ENCODE peak calls at places on chromosomes 3 and 15, in nine cellular contexts. T is GM23248; P is hepatocyte; Z is GM12878; W is psoas muscle; R is heart right ventricle; B is fibroblast of lung; V is left lung; A is CD4-positive, CD25-positive, alpha-beta regulatory T cell. S is an unnamed sample. For H3K36me3, the result is how much of the 10 kb centered on the place peaks cover.

GRCh38 chr3:134375542-134376384 is 1.5 kb upstream of the AMOTL2 start:
- DNase-seq in Z (no peak), T (no peak), P (peak), V (no peak), R (no peak), B (no peak), A (no peak), W (no peak), S (no peak)

GRCh38 chr3:101779808-101780366 is 876 bp downstream of the NXPE3 start:
- DNase-seq in B (peak), Z (no peak), P (no peak), T (peak), R (no peak), V (no peak), W (no peak), A (no peak), S (no peak)

GRCh38 chr15:32933241-32933640 is 215.4 kb downstream of the GREM1 start:
- DNase-seq in P (no peak), R (no peak), Z (no peak), T (no peak), W (no peak), V (no peak), B (peak), A (no peak), S (no peak)

GRCh38 chr3:160704006-160704405 is 27.0 kb downstream of the ARL14 start:
- DNase-seq in B (no peak), Z (no peak), T (peak), A (no peak), V (no peak), R (no peak), W (no peak), P (no peak), S (no peak)

GRCh38 chr3:188361888-188362287 is 207.9 kb downstream of the LPP start:
- DNase-seq in P (no peak), A (peak), R (no peak), V (no peak), Z (no peak), W (no peak), B (no peak), T (no peak), S (no peak)

GRCh38 chr15:94235681-94236080 is 4.3 kb downstream of the MCTP2 start:
- DNase-seq in P (no peak), B (no peak), W (no peak), Z (no peak), T (no peak), R (no peak), A (no peak), V (no peak), S (no peak)

GRCh38 chr3:105960381-105960780 is 91.6 kb upstream of the CBLB start:
- DNase-seq in V (no peak), A (no peak), P (no peak), R (no peak), T (no peak), B (no peak), W (no peak), Z (no peak), S (no peak)

GRCh38 chr3:171156455-171157005 is 130.0 kb upstream of the SLC2A2 start:
- DNase-seq in Z (no peak), B (no peak), A (no peak), R (no peak), P (no peak), V (no peak), W (no peak), T (no peak), S (peak)

GRCh38 chr3:131454501-131454900 is 48.3 kb downstream of the MRPL3 start:
- DNase-seq in T (peak), V (no peak), W (no peak), B (peak), P (no peak), Z (no peak), R (no peak), A (no peak), S (no peak)

GRCh38 chr3:33001889-33002288 is 50.4 kb downstream of the CCR4 start:
- DNase-seq in V (no peak), Z (no peak), T (no peak), P (no peak), A (peak), B (no peak), W (no peak), R (no peak), S (no peak)

GRCh38 chr15:50939911-50940310 is 31.4 kb downstream of the AP4E1 start:
- DNase-seq in R (no peak), W (no peak), A (no peak), Z (no peak), B (peak), V (no peak), P (peak), T (peak), S (no peak)

GRCh38 chr3:160685144-160685766 is 8.3 kb downstream of the ARL14 start:
- DNase-seq in A (no peak), W (no peak), T (peak), P (no peak), Z (no peak), B (no peak), V (no peak), R (no peak), S (peak)

GRCh38 chr3:36229496-36229895 is 150.8 kb upstream of the STAC start:
- DNase-seq in V (no peak), B (no peak), Z (no peak), T (no peak), R (no peak), P (no peak), A (no peak), W (no peak), S (no peak)

GRCh38 chr3:182902236-182902635 is 78.1 kb downstream of the DCUN1D1 start:
- DNase-seq in T (no peak), B (no peak), A (no peak), W (no peak), V (no peak), R (no peak), P (no peak), Z (no peak), S (no peak)
- H3K36me3 ChIP-seq in T (under half), B (under half), A (half or more), W (under half), V (under half), R (under half), P (under half), Z (under half), S (under half)

GRCh38 chr15:62736756-62737155 is 305.8 kb upstream of the TPM1 start:
- DNase-seq in P (no peak), R (no peak), T (no peak), V (no peak), A (no peak), B (no peak), W (no peak), Z (no peak), S (no peak)
- H3K36me3 ChIP-seq in P (under half), R (under half), T (under half), V (under half), A (under half), B (under half), W (under half), Z (under half), S (under half)

DNA sequence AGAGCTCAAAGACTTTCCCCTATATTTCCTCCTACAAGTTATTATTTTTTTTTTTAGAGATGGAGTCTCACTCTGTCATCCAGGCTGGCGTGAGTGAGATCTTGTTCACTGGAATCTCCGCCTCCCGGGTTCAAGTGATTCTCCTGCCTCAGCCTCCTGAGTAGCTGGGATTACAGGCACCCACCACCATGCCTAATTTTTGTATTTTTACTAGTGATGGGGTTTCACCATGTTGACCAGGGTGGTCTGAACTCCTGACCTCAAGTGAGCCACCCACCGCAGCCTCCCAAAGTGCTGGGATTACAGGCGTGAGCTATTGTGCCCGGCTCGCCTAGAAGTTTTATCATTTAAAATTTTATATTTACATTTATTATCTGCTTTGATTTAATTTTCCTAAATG is 5.9 kb downstream of the AKAP13 start:
- DNase-seq in W (no peak), P (no peak), Z (no peak), B (no peak), A (no peak), T (no peak), V (no peak), R (no peak), S (no peak)
- H3K36me3 ChIP-seq in W (under half), P (under half), Z (under half), B (under half), A (under half), T (under half), V (under half), R (under half), S (under half)

GRCh38 chr3:53181024-53181371 is 20.0 kb downstream of the PRKCD start:
- DNase-seq in T (no peak), P (no peak), B (no peak), R (no peak), A (no peak), W (no peak), Z (no peak), V (peak), S (no peak)
- H3K36me3 ChIP-seq in T (under half), P (under half), B (under half), R (under half), A (half or more), W (under half), Z (half or more), V (under half), S (under half)

GRCh38 chr3:129582799-129583198 is 23.7 kb downstream of the PLXND1 start:
- DNase-seq in T (no peak), W (no peak), Z (no peak), B (no peak), R (no peak), V (no peak), A (no peak), P (no peak), S (no peak)
- H3K36me3 ChIP-seq in T (under half), W (under half), Z (under half), B (under half), R (under half), V (under half), A (under half), P (under half), S (half or more)

S was measured in trophoblast cell.